ENCODE peak calls at places on chromosome 1, in five cellular contexts. R is adrenal gland; Z is body of pancreas; Y is CD8-positive, alpha-beta T cell; L is neuronal stem cell. M is an unnamed sample.

GRCh38 chr1:151511636-151512215 is 539 bp downstream of the CGN start:
- DNase-seq in R (no peak), Z (peak; percentile 72), Y (peak; percentile 33), L (no peak), M (no peak)

GRCh38 chr1:23639460-23639859 is 52.1 kb upstream of the RPL11 start:
- DNase-seq in R (no peak), Z (no peak), Y (no peak), L (no peak), M (peak; percentile 53)

GRCh38 chr1:102891868-102892625 is 216.3 kb downstream of the COL11A1 start:
- DNase-seq in R (no peak), Z (no peak), Y (no peak), L (no peak), M (no peak)

GRCh38 chr1:231694081-231694443 is 67.5 kb downstream of the DISC1 start:
- DNase-seq in R (no peak), Z (no peak), Y (no peak), L (no peak), M (peak; percentile 89)

GRCh38 chr1:9715536-9716226 is 64.2 kb downstream of the PIK3CD start:
- DNase-seq in R (no peak), Z (no peak), Y (peak; percentile 75), L (no peak), M (no peak)

GRCh38 chr1:225919906-225920305 is 4.1 kb downstream of the PYCR2 start:
- DNase-seq in R (peak; percentile 61), Z (peak; percentile 93), Y (no peak), L (no peak), M (peak; percentile 93)

GRCh38 chr1:222077191-222077590 is 335.3 kb upstream of the DUSP10 start:
- DNase-seq in R (no peak), Z (no peak), Y (no peak), L (no peak), M (no peak)

GRCh38 chr1:14435368-14436023 is 163.0 kb upstream of the KAZN start:
- DNase-seq in R (peak; percentile 17), Z (peak; percentile 20), Y (no peak), L (no peak), M (no peak)

GRCh38 chr1:113123737-113124136 is 50.7 kb downstream of the LRIG2 start:
- DNase-seq in R (peak; percentile 35), Z (no peak), Y (no peak), L (no peak), M (no peak)

GRCh38 chr1:200381256-200381980 is 28.4 kb downstream of the ZNF281 start:
- DNase-seq in R (no peak), Z (no peak), Y (no peak), L (no peak), M (no peak)

DNA sequence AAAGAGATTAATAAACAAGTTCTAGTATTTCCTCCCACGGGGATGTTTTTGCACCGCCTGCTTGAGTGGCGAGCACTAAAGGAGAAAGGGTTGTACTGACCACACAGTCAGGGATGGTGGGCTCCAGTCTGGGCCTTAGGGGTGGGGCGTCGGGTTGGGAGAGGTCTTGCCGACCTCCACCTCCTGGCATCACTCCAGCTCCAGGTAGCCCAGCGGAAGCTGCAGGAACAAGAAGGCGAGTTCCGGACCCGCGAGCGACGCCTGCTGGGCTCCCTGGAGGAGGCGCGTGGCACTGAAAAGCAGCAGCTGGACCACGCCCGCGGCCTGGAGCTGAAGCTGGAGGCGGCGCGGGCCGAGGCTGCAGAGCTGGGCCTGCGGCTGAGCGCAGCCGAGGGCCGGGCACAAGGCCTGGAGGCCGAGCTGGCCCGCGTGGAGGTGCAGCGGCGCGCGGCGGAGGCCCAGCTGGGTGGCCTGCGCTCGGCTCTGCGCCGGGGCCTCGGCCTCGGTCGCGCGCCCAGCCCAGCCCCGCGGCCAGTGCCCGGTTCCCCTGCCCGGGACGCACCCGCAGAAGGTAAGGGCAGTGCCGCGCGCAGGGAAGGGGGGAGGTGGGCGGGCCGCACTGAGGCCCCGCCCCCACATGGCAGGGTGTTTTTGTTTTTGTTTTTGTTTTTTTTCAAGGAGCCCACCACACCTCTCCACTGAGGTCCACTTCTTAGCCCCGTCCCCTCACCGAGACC is 19.7 kb downstream of the MFAP2 start:
- DNase-seq in R (peak; percentile 79), Z (peak; percentile 93), Y (peak; percentile 77), L (peak; percentile 75), M (peak; percentile 94)
- H3K4me3 ChIP-seq in R (peak overlapping the region; percentile 75), Z (no peak overlapping the region), Y (peak overlapping the region; percentile 39), L (no peak overlapping the region), M (peak overlapping the region; percentile 27)

GRCh38 chr1:218328769-218329168 is 16.4 kb upstream of the TGFB2 start:
- DNase-seq in R (no peak), Z (no peak), Y (no peak), L (no peak), M (no peak)

GRCh38 chr1:218332416-218332815 is 12.7 kb upstream of the TGFB2 start:
- DNase-seq in R (no peak), Z (no peak), Y (no peak), L (no peak), M (no peak)

GRCh38 chr1:218324226-218324580 is 20.9 kb upstream of the TGFB2 start:
- DNase-seq in R (no peak), Z (no peak), Y (no peak), L (no peak), M (no peak)

GRCh38 chr1:218330043-218330623 is 15.0 kb upstream of the TGFB2 start:
- DNase-seq in R (no peak), Z (no peak), Y (no peak), L (no peak), M (no peak)
- H3K27ac ChIP-seq in R (no peak overlapping the region), Z (no peak overlapping the region), Y (no peak overlapping the region), L (no peak overlapping the region), M (no peak overlapping the region)

DNA sequence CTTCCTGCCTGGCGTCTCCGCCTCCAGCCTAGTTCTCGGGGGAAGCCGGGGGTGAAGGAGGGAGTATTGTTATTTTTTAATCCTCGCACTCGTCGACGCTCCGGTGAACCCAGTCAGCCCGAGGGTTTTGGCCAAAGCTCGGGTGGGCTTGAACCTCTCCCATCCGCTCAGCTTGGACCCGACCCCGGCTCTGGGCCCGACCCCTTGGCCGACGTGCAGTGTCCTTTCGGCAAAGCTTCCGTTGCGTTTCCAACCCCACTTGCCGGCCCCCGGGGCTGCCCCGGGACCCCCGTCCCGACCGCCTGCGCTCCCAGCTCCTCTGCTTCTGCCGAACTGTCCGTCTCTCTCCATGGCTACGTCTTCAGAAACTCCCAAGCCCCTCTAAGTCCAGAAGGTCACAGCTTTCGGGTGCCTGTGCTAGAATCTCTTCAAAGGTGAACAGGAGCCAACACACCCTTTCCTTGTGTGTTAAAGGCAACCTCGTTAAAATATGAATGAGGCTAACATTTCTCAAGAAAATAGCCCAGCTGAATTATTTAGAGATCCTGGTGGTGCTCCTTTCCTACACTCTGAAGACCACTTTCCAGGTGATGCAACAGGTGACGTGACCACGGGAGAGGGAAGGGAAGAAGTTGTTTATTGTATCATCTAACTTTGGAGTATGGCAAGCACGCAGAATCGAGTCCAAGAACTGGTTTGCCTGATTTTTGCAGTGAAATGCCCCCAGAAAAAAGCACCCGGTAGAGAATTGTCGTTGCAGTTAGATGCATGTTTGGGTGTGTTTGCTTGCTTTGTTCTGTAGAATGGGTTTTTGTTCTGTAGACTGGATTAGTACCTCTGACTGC is 735 bp downstream of the DESI2 start:
- DNase-seq in R (no peak), Z (peak; percentile 12), Y (peak; percentile 17), L (peak; percentile 3), M (no peak)
- H3K4me1 ChIP-seq in R (peaks cover 9% of the 10 kb centered on the region), Z (peaks cover 39% of the 10 kb centered on the region), Y (peaks cover 22% of the 10 kb centered on the region), L (peaks cover 9% of the 10 kb centered on the region), M (peaks cover 11% of the 10 kb centered on the region)

GRCh38 chr1:45329445-45329844 is 2.8 kb downstream of the HPDL start:
- DNase-seq in R (no peak), Z (no peak), Y (no peak), L (no peak), M (no peak)
- H3K4me3 ChIP-seq in R (no peak overlapping the region), Z (no peak overlapping the region), Y (no peak overlapping the region), L (no peak overlapping the region), M (no peak overlapping the region)

GRCh38 chr1:12480748-12481362 is 137.2 kb downstream of the DHRS3 start:
- DNase-seq in R (no peak), Z (no peak), Y (peak; percentile 26), L (no peak), M (no peak)

GRCh38 chr1:12481928-12482327 is 136.1 kb downstream of the DHRS3 start:
- DNase-seq in R (no peak), Z (no peak), Y (no peak), L (no peak), M (no peak)

GRCh38 chr1:12478612-12478985 is 139.4 kb downstream of the DHRS3 start:
- DNase-seq in R (no peak), Z (no peak), Y (peak; percentile 58), L (no peak), M (no peak)

GRCh38 chr1:12479311-12479710 is 138.7 kb downstream of the DHRS3 start:
- DNase-seq in R (no peak), Z (no peak), Y (no peak), L (no peak), M (no peak)

GRCh38 chr1:12480031-12480430 is 138.0 kb downstream of the DHRS3 start:
- DNase-seq in R (no peak), Z (no peak), Y (no peak), L (no peak), M (no peak)
- H3K27ac ChIP-seq in R (peak overlapping the region; percentile 67), Z (no peak overlapping the region), Y (no peak overlapping the region), L (no peak overlapping the region), M (peak overlapping the region; percentile 77)

DNA sequence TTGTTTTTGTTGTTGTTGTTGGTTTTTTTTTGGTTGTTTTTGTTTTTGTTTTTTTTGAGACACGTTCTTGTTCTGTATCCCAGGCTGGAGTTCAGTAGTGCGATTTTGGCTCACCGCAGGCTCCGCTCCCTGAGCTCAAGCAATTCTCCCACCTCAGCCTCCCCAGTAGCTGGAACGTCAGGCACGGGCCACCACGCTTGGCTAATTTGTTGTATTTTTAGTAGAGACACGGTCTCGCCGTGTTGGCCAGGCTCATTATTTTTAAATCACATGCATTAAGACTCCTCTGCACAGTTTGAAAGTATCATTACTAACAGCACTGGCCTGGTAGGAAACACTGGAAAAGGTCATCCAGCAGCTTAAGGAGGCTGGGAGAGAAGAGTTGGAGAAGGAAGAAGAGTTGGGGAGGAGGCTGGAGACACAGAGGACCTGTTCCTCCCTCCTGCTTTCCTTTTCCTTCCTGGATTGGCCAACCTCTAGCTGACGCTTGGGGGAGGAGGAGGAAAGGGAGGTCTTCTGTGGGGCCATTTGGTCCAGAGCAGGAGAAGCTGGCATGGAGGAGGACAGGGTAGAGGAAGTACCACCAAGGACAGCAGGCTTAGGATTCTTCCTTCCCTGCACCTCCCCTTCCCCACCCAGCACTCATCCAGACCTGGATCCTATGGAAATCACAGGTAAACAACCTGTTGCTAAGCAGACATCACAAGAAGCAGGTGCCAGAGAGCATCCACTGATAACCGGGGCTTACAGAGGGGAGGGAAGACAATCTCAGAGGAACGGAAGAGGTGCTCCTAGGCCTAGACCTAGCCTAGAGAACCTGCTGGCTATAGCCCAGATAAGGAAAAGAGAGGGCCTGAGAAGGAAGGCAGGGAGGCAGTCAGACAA is 71.9 kb upstream of the GOLT1A start:
- DNase-seq in R (no peak), Z (no peak), Y (no peak), L (no peak), M (no peak)
- H3K4me1 ChIP-seq in R (peaks cover 5% of the 10 kb centered on the region), Z (peaks cover 76% of the 10 kb centered on the region), Y (peaks cover 18% of the 10 kb centered on the region), L (peaks cover 18% of the 10 kb centered on the region), M (peaks cover 34% of the 10 kb centered on the region)

GRCh38 chr1:202014915-202015676 is 4.7 kb downstream of the ELF3 start:
- DNase-seq in R (no peak), Z (peak; percentile 45), Y (no peak), L (no peak), M (no peak)
- H3K4me3 ChIP-seq in R (no peak overlapping the region), Z (no peak overlapping the region), Y (no peak overlapping the region), L (no peak overlapping the region), M (no peak overlapping the region)

GRCh38 chr1:177219458-177220390 is 49.0 kb downstream of the BRINP2 start:
- DNase-seq in R (no peak), Z (no peak), Y (no peak), L (no peak), M (no peak)
- H3K27ac ChIP-seq in R (no peak overlapping the region), Z (no peak overlapping the region), Y (no peak overlapping the region), L (no peak overlapping the region), M (no peak overlapping the region)

M was measured in right cardiac atrium.